ENCODE peak calls at places on chromosomes 1 and 21, in four cellular contexts. One of them, this sample, is unnamed.

GRCh38 chr1:118788372-118788955 is 199.7 kb downstream of the TBX15 start:
- DNase-seq in neural progenitor cell: no peak
- DNase-seq in esophagus squamous epithelium: no peak
- DNase-seq in cardiac muscle cell: peak
- DNase-seq in this sample: peak

GRCh38 chr1:240611619-240612490 is at the start of gene GREM2:
- DNase-seq in neural progenitor cell: peak
- DNase-seq in esophagus squamous epithelium: no peak
- DNase-seq in cardiac muscle cell: peak
- DNase-seq in this sample: peak

GRCh38 chr1:24093762-24094161 is 18.2 kb downstream of the MYOM3 start:
- DNase-seq in neural progenitor cell: no peak
- DNase-seq in esophagus squamous epithelium: no peak
- DNase-seq in cardiac muscle cell: no peak
- DNase-seq in this sample: no peak

GRCh38 chr1:94079056-94079990 is 41.6 kb downstream of the ABCA4 start:
- DNase-seq in neural progenitor cell: peak
- DNase-seq in esophagus squamous epithelium: no peak
- DNase-seq in cardiac muscle cell: no peak
- DNase-seq in this sample: peak

GRCh38 chr1:41851589-41851988 is 67.1 kb downstream of the HIVEP3 start:
- DNase-seq in neural progenitor cell: no peak
- DNase-seq in esophagus squamous epithelium: no peak
- DNase-seq in cardiac muscle cell: peak
- DNase-seq in this sample: no peak

GRCh38 chr1:234607091-234608025 is 2.6 kb downstream of the IRF2BP2 start:
- DNase-seq in neural progenitor cell: peak
- DNase-seq in esophagus squamous epithelium: no peak
- DNase-seq in cardiac muscle cell: peak
- DNase-seq in this sample: peak

GRCh38 chr1:197944485-197944884 is 27.3 kb downstream of the LHX9 start:
- DNase-seq in neural progenitor cell: no peak
- DNase-seq in esophagus squamous epithelium: no peak
- DNase-seq in cardiac muscle cell: no peak
- DNase-seq in this sample: no peak

GRCh38 chr1:185670187-185670627 is 64.0 kb upstream of the HMCN1 start:
- DNase-seq in neural progenitor cell: peak
- DNase-seq in esophagus squamous epithelium: no peak
- DNase-seq in cardiac muscle cell: peak
- DNase-seq in this sample: peak

GRCh38 chr1:225973158-225973557 is 26.0 kb downstream of the SDE2 start:
- DNase-seq in neural progenitor cell: no peak
- DNase-seq in esophagus squamous epithelium: no peak
- DNase-seq in cardiac muscle cell: no peak
- DNase-seq in this sample: no peak

GRCh38 chr1:47219590-47220220 is 12.3 kb downstream of the TAL1 start:
- DNase-seq in neural progenitor cell: no peak
- DNase-seq in esophagus squamous epithelium: no peak
- DNase-seq in cardiac muscle cell: no peak
- DNase-seq in this sample: no peak

GRCh38 chr21:34885636-34886553 is 163.2 kb downstream of the RUNX1 start:
- DNase-seq in neural progenitor cell: peak
- DNase-seq in esophagus squamous epithelium: no peak
- DNase-seq in cardiac muscle cell: peak
- DNase-seq in this sample: peak

GRCh38 chr1:36922593-36923251 is 111.6 kb downstream of the GRIK3 start:
- DNase-seq in neural progenitor cell: no peak
- DNase-seq in esophagus squamous epithelium: no peak
- DNase-seq in cardiac muscle cell: no peak
- DNase-seq in this sample: no peak

GRCh38 chr1:56547977-56548376 is 31.4 kb downstream of the PLPP3 start:
- DNase-seq in neural progenitor cell: no peak
- DNase-seq in esophagus squamous epithelium: no peak
- DNase-seq in cardiac muscle cell: no peak
- DNase-seq in this sample: no peak

GRCh38 chr1:224245188-224245587 is 62.1 kb downstream of the DEGS1 start:
- DNase-seq in neural progenitor cell: no peak
- DNase-seq in esophagus squamous epithelium: no peak
- DNase-seq in cardiac muscle cell: peak
- DNase-seq in this sample: no peak

GRCh38 chr1:227949954-227950734 is 2.4 kb upstream of the WNT9A start:
- DNase-seq in neural progenitor cell: no peak
- DNase-seq in esophagus squamous epithelium: no peak
- DNase-seq in cardiac muscle cell: no peak
- DNase-seq in this sample: no peak

GRCh38 chr1:52707927-52708655 is 9.9 kb upstream of the COA7 start:
- DNase-seq in neural progenitor cell: no peak
- DNase-seq in esophagus squamous epithelium: no peak
- DNase-seq in cardiac muscle cell: peak
- DNase-seq in this sample: no peak

GRCh38 chr1:154433161-154433681 is 28.1 kb downstream of the IL6R start:
- DNase-seq in neural progenitor cell: no peak
- DNase-seq in esophagus squamous epithelium: no peak
- DNase-seq in cardiac muscle cell: no peak
- DNase-seq in this sample: no peak

GRCh38 chr21:44991538-44992483 is 52.0 kb downstream of the SLX9 start:
- DNase-seq in neural progenitor cell: no peak
- DNase-seq in esophagus squamous epithelium: no peak
- DNase-seq in cardiac muscle cell: no peak
- DNase-seq in this sample: no peak

GRCh38 chr1:85295654-85296053 is 19.2 kb upstream of the BCL10 start:
- DNase-seq in neural progenitor cell: no peak
- DNase-seq in esophagus squamous epithelium: no peak
- DNase-seq in cardiac muscle cell: no peak
- DNase-seq in this sample: no peak

GRCh38 chr1:183550915-183551314 is 39.3 kb downstream of the NCF2 start:
- DNase-seq in neural progenitor cell: no peak
- DNase-seq in esophagus squamous epithelium: no peak
- DNase-seq in cardiac muscle cell: no peak
- DNase-seq in this sample: no peak

GRCh38 chr21:28431527-28432200 is 561.0 kb downstream of the LTN1 start:
- DNase-seq in neural progenitor cell: no peak
- DNase-seq in esophagus squamous epithelium: no peak
- DNase-seq in cardiac muscle cell: no peak
- DNase-seq in this sample: no peak

GRCh38 chr1:9596419-9597123 is 7.9 kb downstream of the TMEM201 start:
- DNase-seq in neural progenitor cell: no peak
- DNase-seq in esophagus squamous epithelium: no peak
- DNase-seq in cardiac muscle cell: peak
- DNase-seq in this sample: no peak

GRCh38 chr1:41355356-41355755 is 5.9 kb upstream of the FOXO6 start:
- DNase-seq in neural progenitor cell: peak
- DNase-seq in esophagus squamous epithelium: no peak
- DNase-seq in cardiac muscle cell: no peak
- DNase-seq in this sample: no peak

GRCh38 chr1:245184791-245185190 is 30.0 kb downstream of the KIF26B start:
- DNase-seq in neural progenitor cell: no peak
- DNase-seq in esophagus squamous epithelium: no peak
- DNase-seq in cardiac muscle cell: no peak
- DNase-seq in this sample: no peak

GRCh38 chr1:66557157-66557556 is 23.2 kb downstream of the SGIP1 start:
- DNase-seq in neural progenitor cell: no peak
- DNase-seq in esophagus squamous epithelium: no peak
- DNase-seq in cardiac muscle cell: no peak
- DNase-seq in this sample: no peak

GRCh38 chr1:196655037-196655436 is 3.2 kb downstream of the CFH start:
- DNase-seq in neural progenitor cell: no peak
- DNase-seq in esophagus squamous epithelium: no peak
- DNase-seq in cardiac muscle cell: no peak
- DNase-seq in this sample: no peak

GRCh38 chr1:174534789-174535188 is 87.0 kb downstream of the GPR52 start:
- DNase-seq in neural progenitor cell: no peak
- DNase-seq in esophagus squamous epithelium: no peak
- DNase-seq in cardiac muscle cell: no peak
- DNase-seq in this sample: no peak

GRCh38 chr1:159752135-159752580 is 28.6 kb upstream of the DUSP23 start:
- DNase-seq in neural progenitor cell: no peak
- DNase-seq in esophagus squamous epithelium: peak
- DNase-seq in cardiac muscle cell: peak
- DNase-seq in this sample: no peak

GRCh38 chr1:22221233-22221780 is 78.4 kb upstream of the WNT4 start:
- DNase-seq in neural progenitor cell: no peak
- DNase-seq in esophagus squamous epithelium: no peak
- DNase-seq in cardiac muscle cell: no peak
- DNase-seq in this sample: no peak

GRCh38 chr1:117150316-117150715 is 28.8 kb upstream of the TRIM45 start:
- DNase-seq in neural progenitor cell: no peak
- DNase-seq in esophagus squamous epithelium: no peak
- DNase-seq in cardiac muscle cell: no peak
- DNase-seq in this sample: no peak

GRCh38 chr1:53376742-53377437 is 49.0 kb upstream of the LRP8 start:
- DNase-seq in neural progenitor cell: no peak
- DNase-seq in esophagus squamous epithelium: no peak
- DNase-seq in cardiac muscle cell: no peak
- DNase-seq in this sample: no peak

GRCh38 chr1:246609632-246610031 is 43.4 kb downstream of the CNST start:
- DNase-seq in neural progenitor cell: no peak
- DNase-seq in esophagus squamous epithelium: no peak
- DNase-seq in cardiac muscle cell: peak
- DNase-seq in this sample: no peak

GRCh38 chr1:172657586-172657985 is 1.3 kb upstream of the FASLG start:
- DNase-seq in neural progenitor cell: no peak
- DNase-seq in esophagus squamous epithelium: no peak
- DNase-seq in cardiac muscle cell: no peak
- DNase-seq in this sample: no peak

GRCh38 chr1:61142726-61143500 is 60.6 kb downstream of the NFIA start:
- DNase-seq in neural progenitor cell: no peak
- DNase-seq in esophagus squamous epithelium: no peak
- DNase-seq in cardiac muscle cell: no peak
- DNase-seq in this sample: no peak

GRCh38 chr1:198125995-198126758 is 30.6 kb upstream of the NEK7 start:
- DNase-seq in neural progenitor cell: no peak
- DNase-seq in esophagus squamous epithelium: no peak
- DNase-seq in cardiac muscle cell: peak
- DNase-seq in this sample: no peak

GRCh38 chr1:206734499-206735142 is 36.0 kb upstream of the IL19 start:
- DNase-seq in neural progenitor cell: peak
- DNase-seq in esophagus squamous epithelium: no peak
- DNase-seq in cardiac muscle cell: peak
- DNase-seq in this sample: peak

GRCh38 chr1:50700226-50701020 is 259.6 kb downstream of the FAF1 start:
- DNase-seq in neural progenitor cell: peak
- DNase-seq in esophagus squamous epithelium: no peak
- DNase-seq in cardiac muscle cell: no peak
- DNase-seq in this sample: no peak

GRCh38 chr1:192316692-192317091 is at the start of gene RGS21:
- DNase-seq in neural progenitor cell: no peak
- DNase-seq in esophagus squamous epithelium: no peak
- DNase-seq in cardiac muscle cell: no peak
- DNase-seq in this sample: no peak

DNA sequence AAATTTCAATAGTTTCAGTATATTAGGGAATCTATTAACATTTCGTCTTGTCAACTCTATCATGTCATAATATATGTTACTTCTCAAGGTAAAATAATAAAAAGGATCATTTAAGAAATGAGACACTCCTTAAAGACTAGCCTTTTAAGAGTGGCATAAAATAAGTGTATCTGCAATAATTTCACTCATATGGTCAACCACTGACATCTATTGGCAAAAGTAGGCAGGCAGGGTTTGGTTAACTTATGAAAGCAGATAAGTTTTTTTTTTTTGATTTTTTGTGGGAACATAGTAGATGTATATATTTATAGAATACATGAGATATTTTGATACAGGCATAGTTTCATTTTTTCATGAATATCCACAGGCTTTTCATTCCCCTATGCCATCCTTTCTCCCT is 5.5 kb upstream of the RGS21 start:
- DNase-seq in neural progenitor cell: no peak
- DNase-seq in esophagus squamous epithelium: no peak
- DNase-seq in cardiac muscle cell: peak
- DNase-seq in this sample: no peak
- TF ChIP-seq CTCF in neural progenitor cell: peak
- TF ChIP-seq CTCF in esophagus squamous epithelium: no peak
- TF ChIP-seq CTCF in cardiac muscle cell: peak
- TF ChIP-seq CTCF in this sample: no peak

GRCh38 chr1:27609618-27610240 is 5.8 kb upstream of the AHDC1 start:
- DNase-seq in neural progenitor cell: no peak
- DNase-seq in esophagus squamous epithelium: no peak
- DNase-seq in cardiac muscle cell: no peak
- DNase-seq in this sample: no peak
- TF ChIP-seq CTCF in neural progenitor cell: no peak
- TF ChIP-seq CTCF in esophagus squamous epithelium: no peak
- TF ChIP-seq CTCF in cardiac muscle cell: no peak
- TF ChIP-seq CTCF in this sample: no peak

DNA sequence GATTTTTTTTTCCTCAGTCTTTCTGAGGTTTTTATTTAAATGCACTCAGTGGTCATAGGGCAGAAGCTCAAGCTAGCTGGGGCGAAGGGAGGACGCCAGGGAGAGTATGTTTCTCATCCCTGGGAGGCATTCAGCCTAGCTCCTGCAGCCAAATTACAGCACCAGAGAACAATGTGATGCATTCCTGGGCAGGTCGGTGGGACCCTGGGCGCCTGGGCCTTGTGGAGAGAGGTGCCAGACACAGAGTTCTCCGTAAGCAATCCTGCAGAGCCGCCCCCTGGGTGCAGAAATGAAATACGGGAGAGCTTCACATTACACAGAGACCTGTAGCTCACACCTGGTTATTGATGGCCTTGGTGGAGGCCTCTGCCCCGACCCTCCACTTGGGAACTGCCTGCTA is 15.5 kb downstream of the WNT2B start:
- DNase-seq in neural progenitor cell: peak
- DNase-seq in esophagus squamous epithelium: no peak
- DNase-seq in cardiac muscle cell: peak
- DNase-seq in this sample: no peak
- TF ChIP-seq CTCF in neural progenitor cell: no peak
- TF ChIP-seq CTCF in esophagus squamous epithelium: no peak
- TF ChIP-seq CTCF in cardiac muscle cell: no peak
- TF ChIP-seq CTCF in this sample: no peak

DNA sequence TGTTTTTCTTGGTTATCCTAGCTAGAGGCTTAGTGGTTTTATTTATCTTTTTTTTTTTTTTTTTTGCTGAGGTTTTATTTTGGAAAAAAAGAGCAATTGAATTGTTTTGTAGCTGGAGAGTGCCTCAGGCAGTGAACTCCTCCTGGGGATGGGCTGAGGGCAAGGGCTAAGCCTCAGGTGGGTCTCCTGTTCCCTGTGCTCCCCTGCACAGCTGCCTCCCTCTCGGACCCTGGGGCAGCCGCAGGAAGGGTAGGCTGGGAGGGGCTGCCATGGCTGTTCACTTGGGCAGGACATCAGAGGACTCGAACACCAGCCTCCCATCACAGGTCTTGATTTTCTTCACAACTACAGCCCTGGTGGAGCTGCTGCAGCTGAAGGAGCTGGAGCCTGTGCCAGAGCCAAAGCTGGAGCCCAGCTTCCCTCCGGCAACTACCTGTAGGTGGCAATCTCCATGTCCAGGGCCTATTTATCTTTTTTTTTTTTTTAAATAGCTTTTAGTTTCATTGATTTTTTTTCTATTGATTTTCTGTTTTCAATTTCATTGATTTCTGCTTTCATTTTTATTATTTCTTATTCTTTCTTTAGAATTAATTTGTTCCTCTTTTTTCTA is 28.9 kb downstream of the LEPR start:
- DNase-seq in neural progenitor cell: no peak
- DNase-seq in esophagus squamous epithelium: no peak
- DNase-seq in cardiac muscle cell: no peak
- DNase-seq in this sample: no peak
- TF ChIP-seq CTCF in neural progenitor cell: peak
- TF ChIP-seq CTCF in esophagus squamous epithelium: no peak
- TF ChIP-seq CTCF in cardiac muscle cell: no peak
- TF ChIP-seq CTCF in this sample: no peak